ENCODE peak calls at places on chromosomes 1 and 21, in eight cellular contexts. E is H1, A is nephron progenitor cell, U is epithelial cell of esophagus, B is tibial artery, S is foreskin keratinocyte, C is lung, F is GM06990. H is an unnamed sample.

GRCh38 chr1:113283914-113284313 is 106.4 kb upstream of the MAGI3 start:
- DNase-seq in B (no peak), C (no peak), U (peak; percentile 35), A (no peak), F (no peak), S (no peak), E (no peak), H (no peak)

GRCh38 chr1:9960705-9961562 is 17.7 kb downstream of the NMNAT1 start:
- DNase-seq in F (peak; percentile 35), S (no peak), C (no peak), A (peak; percentile 40), U (no peak), E (peak; percentile 62), B (no peak), H (no peak)

GRCh38 chr1:13807213-13807612 is 107.2 kb downstream of the PRDM2 start:
- DNase-seq in A (peak; percentile 51), E (peak; percentile 79), S (no peak), B (no peak), C (no peak), U (peak; percentile 65), F (no peak), H (no peak)

GRCh38 chr1:205061227-205061626 is 18.2 kb downstream of the CNTN2 start:
- DNase-seq in A (no peak), B (no peak), U (no peak), S (no peak), C (no peak), F (no peak), E (no peak), H (no peak)

GRCh38 chr1:12064073-12064969 is 1.2 kb downstream of the TNFRSF8 start:
- DNase-seq in A (no peak), C (no peak), S (no peak), U (no peak), E (no peak), B (no peak), F (no peak), H (no peak)

GRCh38 chr1:221201773-221202172 is 322.5 kb downstream of the HLX start:
- DNase-seq in A (no peak), S (no peak), C (no peak), B (no peak), E (no peak), F (no peak), U (no peak), H (no peak)

GRCh38 chr1:180917306-180918065 is 4.8 kb downstream of the KIAA1614 start:
- DNase-seq in S (peak; percentile 15), U (no peak), F (no peak), C (no peak), A (no peak), E (no peak), B (no peak), H (no peak)

GRCh38 chr1:112297536-112297935 is 98.5 kb upstream of the CTTNBP2NL start:
- DNase-seq in S (no peak), E (no peak), C (no peak), U (peak; percentile 50), F (no peak), A (no peak), B (no peak), H (no peak)

GRCh38 chr1:1187938-1188337 is 14.3 kb downstream of the TTLL10 start:
- DNase-seq in F (no peak), E (no peak), S (no peak), A (no peak), B (no peak), C (no peak), U (no peak), H (no peak)

GRCh38 chr1:112704511-112704907 is 2.4 kb downstream of the RHOC start:
- DNase-seq in A (no peak), E (no peak), B (no peak), F (no peak), U (no peak), S (no peak), C (no peak), H (no peak)

GRCh38 chr1:36962991-36963390 is 71.3 kb downstream of the GRIK3 start:
- DNase-seq in S (no peak), B (no peak), A (no peak), F (no peak), C (no peak), U (no peak), E (no peak), H (no peak)

GRCh38 chr21:38126677-38127271 is 130.0 kb upstream of the KCNJ15 start:
- DNase-seq in A (peak; percentile 79), F (peak; percentile 8), E (peak; percentile 84), B (peak; percentile 41), S (no peak), U (peak; percentile 72), C (peak; percentile 68), H (no peak)

GRCh38 chr1:227131193-227131592 is 187.1 kb downstream of the CDC42BPA start:
- DNase-seq in S (no peak), B (no peak), A (no peak), C (no peak), U (peak; percentile 30), E (no peak), F (no peak), H (no peak)

GRCh38 chr1:205417884-205418283 is 4.0 kb downstream of the LEMD1 start:
- DNase-seq in U (no peak), A (no peak), S (no peak), E (no peak), F (no peak), B (no peak), C (no peak), H (no peak)

GRCh38 chr21:46119565-46120271 is 21.8 kb downstream of the COL6A2 start:
- DNase-seq in B (no peak), E (no peak), A (no peak), S (no peak), U (no peak), F (no peak), C (no peak), H (peak; percentile 12)

GRCh38 chr21:38433516-38433915 is 64.8 kb downstream of the ERG start:
- DNase-seq in A (no peak), B (no peak), E (no peak), S (no peak), F (no peak), U (no peak), C (no peak), H (no peak)

GRCh38 chr1:35835398-35835797 is 27.6 kb downstream of the AGO4 start:
- DNase-seq in F (no peak), S (peak; percentile 34), B (no peak), A (no peak), U (peak; percentile 73), E (no peak), C (no peak), H (no peak)

GRCh38 chr1:205317311-205317917 is 4.1 kb downstream of the NUAK2 start:
- DNase-seq in F (no peak), E (no peak), A (no peak), B (no peak), C (peak; percentile 93), U (peak; percentile 50), S (no peak), H (no peak)

GRCh38 chr1:156852414-156852874 is 6.5 kb downstream of the INSRR start:
- DNase-seq in C (no peak), B (no peak), A (peak; percentile 63), S (no peak), E (no peak), U (no peak), F (no peak), H (no peak)

GRCh38 chr1:110638556-110638955 is 32.4 kb upstream of the KCNA2 start:
- DNase-seq in A (no peak), S (no peak), C (no peak), B (no peak), E (no peak), F (no peak), U (no peak), H (no peak)

DNA sequence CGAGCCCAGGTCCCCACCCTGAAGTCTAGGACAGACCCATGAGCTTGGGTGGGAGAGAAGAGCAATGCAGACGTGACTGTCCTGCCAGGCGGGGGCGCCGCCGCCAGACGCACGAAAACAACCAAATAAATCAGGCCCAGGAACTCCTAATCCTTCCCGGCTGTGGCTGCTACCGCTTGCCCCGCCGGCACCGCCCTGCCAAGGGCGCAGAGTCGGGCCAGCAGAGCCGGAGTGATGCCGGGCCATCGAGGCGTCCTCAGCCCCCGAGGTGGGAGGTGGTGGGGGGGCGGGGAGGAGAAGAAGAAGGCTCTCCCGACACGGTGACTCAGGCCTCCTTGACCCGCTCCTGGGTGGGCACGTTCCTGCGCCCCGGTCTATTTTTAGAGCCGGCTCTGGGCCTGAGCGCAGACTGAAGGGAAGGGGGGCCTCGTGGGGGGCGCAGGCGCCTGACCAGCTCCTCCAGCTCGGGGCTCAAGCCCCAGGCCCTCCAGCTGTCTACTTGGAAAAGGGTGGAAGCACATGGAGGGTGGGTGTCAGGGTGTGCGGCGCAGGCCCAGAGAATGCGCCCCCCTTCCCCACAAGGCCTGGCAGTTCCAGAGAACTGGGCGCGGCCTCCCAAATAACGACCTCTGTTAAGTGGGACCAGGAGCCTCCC is 10.8 kb upstream of the COL16A1 start:
- DNase-seq in B (peak; percentile 85), F (peak; percentile 49), A (peak; percentile 58), U (peak; percentile 56), C (peak; percentile 57), S (no peak), E (peak; percentile 82), H (no peak)
- TF ChIP-seq CTCF in B (peak; percentile 21), F (peak; percentile 73), A (peak; percentile 28), U (peak; percentile 42), C (peak; percentile 12), S (peak; percentile 74), E (peak; percentile 73), H (no peak)

DNA sequence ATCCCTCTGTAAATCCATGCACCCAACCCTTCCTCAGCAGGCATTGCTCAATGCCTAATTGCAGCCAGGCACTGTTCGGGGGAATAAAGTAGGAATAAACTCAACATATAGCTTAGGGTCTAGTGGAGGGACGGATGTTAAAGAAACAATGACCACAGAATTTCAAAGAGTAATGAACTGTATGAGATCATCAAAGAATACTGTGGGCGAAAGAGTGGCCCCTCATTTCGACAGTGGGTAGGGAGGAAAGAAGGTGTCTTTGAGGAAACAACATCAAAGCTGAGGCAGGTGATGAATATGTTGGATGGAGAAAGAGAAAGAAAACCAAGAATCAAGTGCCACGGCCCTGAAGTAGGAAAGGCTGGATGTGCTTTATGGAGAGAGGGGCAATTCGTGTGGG is 161.3 kb downstream of the ADSS2 start:
- DNase-seq in E (no peak), A (no peak), F (no peak), C (no peak), U (no peak), B (no peak), S (no peak), H (no peak)
- TF ChIP-seq CTCF in E (no peak), A (no peak), F (no peak), C (no peak), U (no peak), B (no peak), S (no peak), H (no peak)

GRCh38 chr1:224641030-224641429 is 24.9 kb downstream of the CNIH3 start:
- DNase-seq in F (no peak), A (no peak), C (no peak), E (peak; percentile 66), B (no peak), S (no peak), U (peak; percentile 54), H (no peak)
- TF ChIP-seq CTCF in F (peak; percentile 64), A (no peak), C (no peak), E (peak; percentile 55), B (no peak), S (peak; percentile 61), U (peak; percentile 56), H (no peak)

GRCh38 chr1:66648896-66649597 is 103.2 kb upstream of the DYNLT5 start:
- DNase-seq in U (no peak), B (no peak), C (no peak), E (no peak), A (no peak), F (peak; percentile 35), S (no peak), H (no peak)

GRCh38 chr1:66652556-66652955 is 99.7 kb upstream of the DYNLT5 start:
- DNase-seq in A (no peak), E (no peak), C (no peak), B (no peak), F (no peak), S (no peak), U (no peak), H (no peak)

GRCh38 chr1:66654643-66655042 is 97.6 kb upstream of the DYNLT5 start:
- DNase-seq in S (no peak), A (no peak), F (no peak), E (no peak), U (no peak), B (no peak), C (no peak), H (no peak)
- TF ChIP-seq CTCF in S (no peak), A (no peak), F (no peak), E (no peak), U (no peak), B (no peak), C (no peak), H (no peak)